ENCODE peak calls at places on chromosome 15, in four cellular contexts. D is GM06990, Q is HCT116, J is HFFc6. W is an unnamed sample.

GRCh38 chr15:98342911-98343310 is 305.4 kb upstream of the IGF1R start:
- DNase-seq in D (no peak), Q (no peak), J (no peak), W (no peak)

GRCh38 chr15:89363133-89363532 is 28.5 kb upstream of the POLG start:
- DNase-seq in D (no peak), Q (no peak), J (no peak), W (no peak)

GRCh38 chr15:29369261-29369660 is 99.6 kb upstream of the NSMCE3 start:
- DNase-seq in D (no peak), Q (no peak), J (no peak), W (no peak)

GRCh38 chr15:26883466-26883865 is 16.6 kb downstream of the GABRA5 start:
- DNase-seq in D (no peak), Q (no peak), J (no peak), W (no peak)

GRCh38 chr15:69758291-69758771 is 305.7 kb downstream of the RPLP1 start:
- DNase-seq in D (no peak), Q (no peak), J (peak), W (peak)

GRCh38 chr15:40285151-40285898 is 2.5 kb upstream of the ANKRD63 start:
- DNase-seq in D (no peak), Q (no peak), J (peak), W (peak)

GRCh38 chr15:70036585-70037343 is 61.0 kb downstream of the TLE3 start:
- DNase-seq in D (peak), Q (no peak), J (no peak), W (no peak)

GRCh38 chr15:98668566-98669308 is 20.4 kb downstream of the IGF1R start:
- DNase-seq in D (no peak), Q (peak), J (peak), W (peak)

GRCh38 chr15:89177633-89178306 is 43.6 kb downstream of the RLBP1 start:
- DNase-seq in D (no peak), Q (peak), J (peak), W (no peak)

GRCh38 chr15:79874242-79874641 is 22.6 kb downstream of the MTHFS start:
- DNase-seq in D (no peak), Q (peak), J (no peak), W (peak)

GRCh38 chr15:29674661-29675533 is 147.4 kb downstream of the TJP1 start:
- DNase-seq in D (no peak), Q (no peak), J (peak), W (no peak)

GRCh38 chr15:33941279-33942063 is 26.8 kb upstream of the CHRM5 start:
- DNase-seq in D (no peak), Q (no peak), J (no peak), W (no peak)

GRCh38 chr15:90648137-90649070 is 68.7 kb upstream of the BLM start:
- DNase-seq in D (no peak), Q (peak), J (peak), W (peak)

GRCh38 chr15:65060641-65061397 is 7.0 kb downstream of the RASL12 start:
- DNase-seq in D (no peak), Q (no peak), J (no peak), W (no peak)

GRCh38 chr15:43955140-43955539 is 128.3 kb downstream of the WDR76 start:
- DNase-seq in D (no peak), Q (no peak), J (no peak), W (no peak)

GRCh38 chr15:70100495-70101331 is 3.0 kb upstream of the TLE3 start:
- DNase-seq in D (peak), Q (peak), J (no peak), W (peak)

GRCh38 chr15:29818141-29818540 is 4.1 kb downstream of the TJP1 start:
- DNase-seq in D (no peak), Q (no peak), J (no peak), W (no peak)

GRCh38 chr15:34456658-34457057 is 19.1 kb upstream of the GOLGA8A start:
- DNase-seq in D (no peak), Q (no peak), J (no peak), W (no peak)

GRCh38 chr15:52751522-52751921 is 38.6 kb downstream of the ONECUT1 start:
- DNase-seq in D (no peak), Q (no peak), J (no peak), W (no peak)

GRCh38 chr15:41337047-41337446 is 4.4 kb downstream of the NUSAP1 start:
- DNase-seq in D (no peak), Q (no peak), J (no peak), W (no peak)

GRCh38 chr15:92943581-92943980 is 43.5 kb downstream of the CHD2 start:
- DNase-seq in D (no peak), Q (no peak), J (no peak), W (no peak)

GRCh38 chr15:43930079-43930478 is 103.3 kb downstream of the WDR76 start:
- DNase-seq in D (no peak), Q (no peak), J (no peak), W (no peak)

GRCh38 chr15:74245342-74245931 is 9.3 kb downstream of the CCDC33 start:
- DNase-seq in D (peak), Q (no peak), J (no peak), W (no peak)

GRCh38 chr15:81074773-81075172 is 59.3 kb upstream of the CFAP161 start:
- DNase-seq in D (no peak), Q (no peak), J (no peak), W (peak)

GRCh38 chr15:79540551-79540950 is 108.4 kb downstream of the MINAR1 start:
- DNase-seq in D (no peak), Q (peak), J (no peak), W (no peak)

GRCh38 chr15:85793641-85794597 is 806 bp downstream of the KLHL25 start:
- DNase-seq in D (peak), Q (no peak), J (no peak), W (no peak)

GRCh38 chr15:80264031-80264430 is 12.0 kb upstream of the CTXND1 start:
- DNase-seq in D (no peak), Q (no peak), J (peak), W (no peak)

GRCh38 chr15:88440021-88440420 is 27.2 kb downstream of the MRPL46 start:
- DNase-seq in D (no peak), Q (no peak), J (peak), W (no peak)

GRCh38 chr15:97501291-97501690 is 459.2 kb upstream of the ARRDC4 start:
- DNase-seq in D (no peak), Q (no peak), J (no peak), W (no peak)

GRCh38 chr15:41838400-41838897 is at the start of gene PLA2G4B:
- DNase-seq in D (no peak), Q (no peak), J (no peak), W (no peak)

GRCh38 chr15:100106732-100107131 is 235.0 kb downstream of the ADAMTS17 start:
- DNase-seq in D (no peak), Q (no peak), J (no peak), W (no peak)

GRCh38 chr15:28919201-28919627 is 33.4 kb downstream of the APBA2 start:
- DNase-seq in D (no peak), Q (no peak), J (no peak), W (no peak)

GRCh38 chr15:71600237-71600636 is 210.1 kb upstream of the NR2E3 start:
- DNase-seq in D (no peak), Q (no peak), J (no peak), W (no peak)

GRCh38 chr15:73305331-73306211 is 63.2 kb downstream of the HCN4 start:
- DNase-seq in D (no peak), Q (peak), J (peak), W (peak)

GRCh38 chr15:39362832-39363561 is 217.9 kb upstream of the THBS1 start:
- DNase-seq in D (no peak), Q (no peak), J (peak), W (peak)

GRCh38 chr15:75921732-75922703 is 18.3 kb downstream of the FBXO22 start:
- DNase-seq in D (no peak), Q (peak), J (peak), W (no peak)

GRCh38 chr15:73322665-73323373 is 45.9 kb downstream of the HCN4 start:
- DNase-seq in D (no peak), Q (no peak), J (no peak), W (no peak)

GRCh38 chr15:27714675-27715074 is 384.4 kb downstream of the OCA2 start:
- DNase-seq in D (no peak), Q (no peak), J (no peak), W (no peak)

DNA sequence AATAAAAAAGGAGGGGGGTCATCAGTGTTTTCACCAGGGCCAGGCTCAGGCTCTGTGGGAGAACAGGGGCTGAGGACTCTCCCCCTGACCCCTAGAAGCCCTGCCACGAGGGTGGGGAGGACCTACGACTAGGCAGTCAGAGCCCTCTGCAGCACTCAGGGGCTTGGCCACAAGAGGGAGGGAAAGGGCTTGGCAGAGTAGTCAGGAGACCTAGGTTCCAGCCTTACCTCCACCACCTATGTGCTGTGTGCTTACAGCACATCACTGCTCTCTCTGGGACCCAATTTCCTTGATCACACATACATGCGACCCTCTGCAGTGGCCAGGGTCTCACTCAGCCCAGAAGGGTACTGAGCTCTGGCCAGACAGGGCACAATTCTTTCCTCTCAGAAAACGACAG is 16.3 kb upstream of the SKIC8 start:
- DNase-seq in D (no peak), Q (no peak), J (no peak), W (no peak)
- TF ChIP-seq CTCF in D (peak), Q (peak), J (peak), W (peak)

GRCh38 chr15:31455499-31455898 is 128.9 kb downstream of the KLF13 start:
- DNase-seq in D (no peak), Q (no peak), J (no peak), W (no peak)
- TF ChIP-seq CTCF in D (peak), Q (no peak), J (peak), W (peak)

GRCh38 chr15:77599899-77600298 is 32.8 kb downstream of the LINGO1 start:
- DNase-seq in D (no peak), Q (peak), J (no peak), W (no peak)

GRCh38 chr15:77595231-77595630 is 37.5 kb downstream of the LINGO1 start:
- DNase-seq in D (no peak), Q (no peak), J (no peak), W (no peak)

GRCh38 chr15:77599357-77599756 is 33.4 kb downstream of the LINGO1 start:
- DNase-seq in D (no peak), Q (no peak), J (no peak), W (no peak)

GRCh38 chr15:77596821-77597803 is 35.6 kb downstream of the LINGO1 start:
- DNase-seq in D (no peak), Q (no peak), J (no peak), W (no peak)

DNA sequence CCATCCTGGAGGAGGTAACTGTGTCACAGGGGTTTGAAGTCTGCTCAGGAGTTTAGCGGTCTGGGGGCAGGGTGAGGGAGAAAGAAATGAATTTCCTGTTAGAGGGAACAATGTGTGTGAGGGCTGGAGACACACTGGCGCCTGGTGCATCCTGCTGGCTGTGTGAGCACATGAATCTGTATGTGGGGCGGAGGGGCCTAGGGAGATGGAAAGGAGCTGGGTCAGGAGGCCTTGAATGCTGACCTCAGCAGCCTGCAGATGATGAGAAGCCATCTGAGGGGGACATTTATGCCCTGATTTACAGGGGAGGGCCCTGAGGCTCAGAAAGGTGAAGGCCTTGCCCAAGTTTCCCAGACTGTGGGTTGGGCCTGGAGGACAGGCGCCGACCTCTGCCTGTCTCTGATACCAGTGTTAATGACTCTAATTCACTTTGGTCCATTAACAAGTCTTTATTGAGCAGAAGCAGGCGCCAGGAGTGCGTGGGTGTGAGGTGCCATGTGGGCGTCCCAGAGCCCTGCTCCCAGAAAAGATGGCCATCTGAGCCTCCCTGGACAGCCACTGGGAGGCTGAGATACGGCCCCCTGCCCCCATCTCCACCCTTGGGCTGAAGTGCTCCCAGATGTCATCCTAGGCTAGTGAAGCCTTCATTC is 34.8 kb downstream of the LINGO1 start:
- DNase-seq in D (no peak), Q (no peak), J (no peak), W (no peak)
- TF ChIP-seq CTCF in D (no peak), Q (no peak), J (no peak), W (no peak)

DNA sequence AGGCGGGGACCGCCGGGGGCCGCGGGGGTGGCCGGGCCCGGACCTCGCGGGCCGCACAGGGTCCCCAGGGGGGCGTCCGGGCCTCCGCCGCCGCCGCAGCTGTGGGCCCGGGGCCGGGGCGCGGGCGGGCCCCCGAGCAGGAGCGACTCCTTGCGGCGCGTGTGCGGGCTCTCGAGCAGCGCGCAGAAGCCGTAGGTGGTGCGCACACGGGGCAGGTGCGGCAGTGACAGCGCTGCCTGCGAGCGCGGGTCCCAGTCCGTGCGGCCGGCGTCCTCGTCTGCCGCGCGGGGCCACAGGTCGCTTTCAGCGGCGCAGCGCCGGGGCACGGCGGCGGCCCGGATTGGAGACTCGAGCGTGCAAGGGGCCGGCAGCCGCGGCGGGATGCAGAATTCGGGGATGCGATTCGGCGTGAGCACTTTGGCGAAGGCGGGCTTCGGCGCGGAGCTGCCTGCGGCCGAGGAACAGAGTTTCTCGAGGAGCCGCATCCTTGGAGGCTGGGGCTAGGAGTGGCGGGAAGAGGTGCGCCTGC is 521 bp downstream of the C2CD4B start:
- DNase-seq in D (peak), Q (no peak), J (no peak), W (no peak)
- TF ChIP-seq CTCF in D (no peak), Q (no peak), J (no peak), W (no peak)

GRCh38 chr15:57635300-57635944 is 43.7 kb downstream of the MYZAP start:
- DNase-seq in D (no peak), Q (no peak), J (no peak), W (no peak)
- TF ChIP-seq CTCF in D (no peak), Q (no peak), J (no peak), W (no peak)

GRCh38 chr15:50182233-50183013 is 427 bp downstream of the SLC27A2 start:
- DNase-seq in D (peak), Q (peak), J (no peak), W (no peak)
- TF ChIP-seq CTCF in D (no peak), Q (no peak), J (peak), W (no peak)

GRCh38 chr15:68672781-68673205 is 94.0 kb downstream of the CORO2B start:
- DNase-seq in D (no peak), Q (no peak), J (no peak), W (no peak)
- TF ChIP-seq CTCF in D (no peak), Q (peak), J (peak), W (peak)

DNA sequence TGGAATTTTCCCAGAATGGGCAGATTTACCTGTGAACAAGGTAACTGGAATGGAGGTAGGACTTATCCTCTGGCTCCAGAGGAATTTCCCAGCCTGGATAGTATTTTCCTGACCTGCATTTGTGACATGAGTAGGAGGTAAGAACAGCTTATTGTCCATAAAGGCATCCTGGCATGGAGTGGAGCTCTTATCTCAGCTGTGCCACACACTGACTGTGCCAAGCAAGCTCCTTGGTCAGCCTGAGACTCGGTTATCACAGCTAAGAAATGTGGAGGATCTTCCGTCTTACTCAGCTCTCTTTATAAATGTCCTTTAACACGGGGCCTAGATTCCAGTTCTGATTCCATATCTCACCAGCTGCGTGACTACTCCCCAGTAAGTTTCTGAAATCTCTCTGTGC is 38.9 kb downstream of the SLCO3A1 start:
- DNase-seq in D (no peak), Q (no peak), J (no peak), W (no peak)
- TF ChIP-seq CTCF in D (no peak), Q (no peak), J (no peak), W (no peak)

DNA sequence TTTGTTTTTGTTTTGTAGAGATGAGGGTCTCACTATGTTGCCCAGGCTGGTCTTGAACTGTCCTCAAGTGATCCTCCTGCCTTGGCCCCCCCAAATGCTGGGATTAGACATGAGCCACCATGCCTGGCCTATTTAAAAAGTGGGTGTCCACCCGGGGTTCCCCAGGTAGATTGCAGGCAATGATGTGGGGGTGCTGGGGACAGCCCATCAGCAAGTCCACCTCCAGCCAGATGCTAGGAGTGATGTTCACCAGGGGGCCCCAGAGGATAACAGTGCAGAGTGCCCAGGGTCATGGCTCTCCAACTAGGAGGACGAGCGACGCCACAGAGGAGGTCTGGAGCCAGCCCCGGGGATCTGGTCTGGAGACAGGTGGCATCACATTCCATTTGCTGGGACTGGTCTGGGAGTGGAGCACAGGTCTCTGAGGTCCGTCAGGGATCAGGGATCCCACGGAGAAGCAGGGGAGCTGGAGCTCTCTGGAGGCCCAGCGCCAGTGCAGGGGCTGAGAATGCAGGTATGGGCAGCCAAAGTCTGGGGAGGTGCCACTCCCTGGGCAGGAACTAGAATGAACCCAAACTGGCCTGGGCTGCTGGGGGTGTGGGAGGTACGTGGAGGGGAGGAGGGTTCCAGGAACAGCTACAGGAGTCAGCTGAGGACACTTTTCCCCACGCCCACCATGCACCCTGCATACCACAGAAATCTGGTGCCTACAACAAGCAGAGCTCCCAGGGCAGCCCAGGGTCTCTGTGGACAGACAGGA is 51.2 kb upstream of the PCSK6 start:
- DNase-seq in D (no peak), Q (no peak), J (no peak), W (no peak)
- TF ChIP-seq CTCF in D (peak), Q (no peak), J (no peak), W (no peak)